ENCODE peak calls at places on chromosomes 3 and 15, in four cellular contexts. Q is WTC11, N is SK-N-SH, P is HepG2. M is an unnamed sample.

GRCh38 chr15:53918180-53919079 is 59.8 kb upstream of the UNC13C start:
- DNase-seq in N (no peak), Q (no peak), P (peak), M (no peak)

GRCh38 chr3:175349181-175349580 is 490.0 kb downstream of the NAALADL2 start:
- DNase-seq in Q (no peak), P (no peak), N (no peak), M (no peak)

GRCh38 chr15:80175436-80175835 is 22.6 kb downstream of the FAH start:
- DNase-seq in P (no peak), N (no peak), Q (no peak), M (no peak)

GRCh38 chr3:70386043-70386442 is 73.6 kb upstream of the MDFIC2 start:
- DNase-seq in N (no peak), Q (no peak), P (no peak), M (no peak)

GRCh38 chr3:183554377-183554776 is 1.1 kb downstream of the KLHL6 start:
- DNase-seq in Q (no peak), N (no peak), P (no peak), M (no peak)

GRCh38 chr15:99310745-99311144 is 59.5 kb downstream of the LRRC28 start:
- DNase-seq in P (no peak), Q (no peak), N (no peak), M (no peak)

GRCh38 chr15:101310508-101310907 is 15.5 kb upstream of the SNRPA1 start:
- DNase-seq in Q (no peak), P (no peak), N (no peak), M (no peak)

GRCh38 chr3:179921500-179921899 is 115.2 kb downstream of the PEX5L start:
- DNase-seq in N (no peak), P (no peak), Q (no peak), M (no peak)

GRCh38 chr15:58010983-58011382 is 54.5 kb downstream of the ALDH1A2 start:
- DNase-seq in N (no peak), Q (no peak), P (no peak), M (no peak)

GRCh38 chr3:124347418-124347817 is 355.5 kb upstream of the ROPN1 start:
- DNase-seq in Q (no peak), P (no peak), N (peak), M (no peak)

GRCh38 chr15:73944161-73945099 is 18.2 kb downstream of the LOXL1 start:
- DNase-seq in Q (no peak), P (no peak), N (peak), M (no peak)

GRCh38 chr3:157089455-157090221 is 70.3 kb downstream of the CCNL1 start:
- DNase-seq in Q (no peak), P (no peak), N (no peak), M (peak)

GRCh38 chr3:126961191-126961790 is 21.6 kb upstream of the PLXNA1 start:
- DNase-seq in N (no peak), P (no peak), Q (no peak), M (peak)

GRCh38 chr3:186935133-186935532 is 4.8 kb downstream of the ST6GAL1 start:
- DNase-seq in N (no peak), P (no peak), Q (no peak), M (no peak)

GRCh38 chr15:22877122-22877521 is 38.7 kb downstream of the NIPA2 start:
- DNase-seq in Q (no peak), P (no peak), N (no peak), M (no peak)

GRCh38 chr3:128481438-128481942 is 11.5 kb downstream of the GATA2 start:
- DNase-seq in P (no peak), Q (no peak), N (peak), M (no peak)

GRCh38 chr15:72994778-72995177 is 57.5 kb upstream of the NEO1 start:
- DNase-seq in Q (no peak), N (no peak), P (no peak), M (no peak)

GRCh38 chr3:7518471-7518870 is 657.6 kb downstream of the GRM7 start:
- DNase-seq in Q (no peak), P (no peak), N (peak), M (no peak)

GRCh38 chr3:42719002-42719401 is 16.4 kb upstream of the HHATL start:
- DNase-seq in P (no peak), N (no peak), Q (no peak), M (no peak)

GRCh38 chr3:111080357-111080937 is 8.8 kb downstream of the NECTIN3 start:
- DNase-seq in P (peak), N (peak), Q (no peak), M (no peak)

GRCh38 chr3:174675426-174675825 is 183.7 kb upstream of the NAALADL2 start:
- DNase-seq in N (no peak), Q (no peak), P (no peak), M (no peak)

GRCh38 chr3:157559401-157559800 is 56.2 kb upstream of the VEPH1 start:
- DNase-seq in P (no peak), N (no peak), Q (no peak), M (no peak)

GRCh38 chr3:135191690-135192089 is 396.6 kb downstream of the EPHB1 start:
- DNase-seq in N (no peak), Q (peak), P (no peak), M (no peak)

GRCh38 chr15:40878785-40879184 is 4.8 kb upstream of the RHOV start:
- DNase-seq in P (no peak), N (no peak), Q (no peak), M (peak)

GRCh38 chr3:22893631-22894377 is 309.3 kb upstream of the UBE2E2 start:
- DNase-seq in N (no peak), P (no peak), Q (no peak), M (no peak)

GRCh38 chr3:155870945-155871745 is 695 bp downstream of the GMPS start:
- DNase-seq in P (no peak), N (peak), Q (peak), M (peak)

GRCh38 chr15:60918234-60918964 is 310.7 kb downstream of the RORA start:
- DNase-seq in Q (no peak), P (no peak), N (no peak), M (no peak)

GRCh38 chr3:99315896-99316295 is 322.5 kb upstream of the COL8A1 start:
- DNase-seq in Q (no peak), P (no peak), N (no peak), M (no peak)

GRCh38 chr3:152849996-152850578 is 15.2 kb downstream of the P2RY1 start:
- DNase-seq in Q (no peak), N (no peak), P (no peak), M (peak)

GRCh38 chr3:132006605-132007204 is 28.1 kb downstream of the CPNE4 start:
- DNase-seq in Q (peak), N (no peak), P (peak), M (peak)

GRCh38 chr3:15439476-15439875 is 12.1 kb downstream of the EAF1 start:
- DNase-seq in N (no peak), P (no peak), Q (no peak), M (no peak)
- TF ChIP-seq FOXJ3 in N (no peak), P (no peak), Q (no peak), M (no peak)

GRCh38 chr3:20141841-20142240 is 44.2 kb downstream of the SGO1 start:
- DNase-seq in N (peak), Q (peak), P (no peak), M (no peak)
- TF ChIP-seq FOXJ3 in N (no peak), Q (no peak), P (no peak), M (no peak)

GRCh38 chr15:88730751-88731150 is 72.5 kb upstream of the ACAN start:
- DNase-seq in Q (no peak), P (no peak), N (no peak), M (no peak)

GRCh38 chr15:88729581-88729980 is 73.7 kb upstream of the ACAN start:
- DNase-seq in P (no peak), Q (no peak), N (no peak), M (no peak)

GRCh38 chr15:88719654-88720053 is 80.8 kb downstream of the ISG20 start:
- DNase-seq in Q (no peak), P (no peak), N (no peak), M (peak)

GRCh38 chr15:88727439-88727838 is 75.8 kb upstream of the ACAN start:
- DNase-seq in P (no peak), Q (no peak), N (no peak), M (no peak)

DNA sequence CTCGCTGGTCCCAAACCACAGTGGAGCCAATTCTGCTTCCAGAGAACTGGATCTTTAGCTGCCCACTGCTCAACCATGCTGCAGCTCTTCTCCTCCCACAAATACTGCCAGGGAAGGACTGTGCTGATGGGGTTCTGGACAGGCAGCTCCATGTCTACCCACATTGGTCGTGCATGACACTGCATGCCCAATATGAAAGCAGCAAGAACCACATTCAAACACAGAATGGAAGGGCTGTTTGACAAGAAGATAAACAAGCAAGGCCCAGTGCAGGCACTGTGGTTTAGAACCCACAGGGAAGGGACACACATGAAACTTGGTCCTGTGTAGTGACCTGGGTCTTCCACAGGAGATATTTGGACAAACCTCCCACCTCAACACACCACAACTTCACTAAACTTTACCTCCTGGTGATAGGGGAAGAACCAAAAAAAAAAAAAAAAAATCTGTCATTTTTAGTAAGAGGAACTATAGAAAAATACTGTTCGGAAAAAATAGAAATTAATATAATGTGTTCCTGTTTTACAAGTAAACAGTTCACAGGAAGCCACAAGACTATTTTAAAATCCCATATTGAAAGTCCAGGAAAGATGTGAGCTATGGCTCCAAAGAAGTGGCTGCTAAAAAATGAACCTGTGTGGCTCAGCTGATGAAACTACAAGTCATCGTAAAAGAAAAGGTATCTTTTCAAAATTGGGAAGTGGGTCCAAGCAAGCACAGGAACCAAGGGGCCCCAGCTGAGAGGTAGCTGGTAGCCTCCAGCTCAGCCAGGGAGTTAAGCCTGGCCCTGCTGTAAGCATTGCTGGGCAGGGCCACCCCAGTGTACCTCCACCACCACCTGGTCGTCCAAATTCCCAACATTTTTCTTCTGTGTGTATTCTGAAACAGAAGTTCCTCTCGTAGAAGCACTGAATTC is 77.7 kb upstream of the ACAN start:
- DNase-seq in P (no peak), N (no peak), Q (no peak), M (no peak)
- TF ChIP-seq FOXJ3 in P (no peak), N (no peak), Q (no peak), M (no peak)

GRCh38 chr15:47326934-47327333 is 390.4 kb upstream of the SEMA6D start:
- DNase-seq in N (no peak), P (no peak), Q (no peak), M (no peak)

GRCh38 chr15:47334805-47335204 is 382.5 kb upstream of the SEMA6D start:
- DNase-seq in N (no peak), P (no peak), Q (no peak), M (no peak)

GRCh38 chr15:47332481-47332880 is 384.8 kb upstream of the SEMA6D start:
- DNase-seq in N (no peak), P (no peak), Q (no peak), M (no peak)

GRCh38 chr15:47333758-47334157 is 383.5 kb upstream of the SEMA6D start:
- DNase-seq in P (no peak), Q (no peak), N (no peak), M (no peak)

DNA sequence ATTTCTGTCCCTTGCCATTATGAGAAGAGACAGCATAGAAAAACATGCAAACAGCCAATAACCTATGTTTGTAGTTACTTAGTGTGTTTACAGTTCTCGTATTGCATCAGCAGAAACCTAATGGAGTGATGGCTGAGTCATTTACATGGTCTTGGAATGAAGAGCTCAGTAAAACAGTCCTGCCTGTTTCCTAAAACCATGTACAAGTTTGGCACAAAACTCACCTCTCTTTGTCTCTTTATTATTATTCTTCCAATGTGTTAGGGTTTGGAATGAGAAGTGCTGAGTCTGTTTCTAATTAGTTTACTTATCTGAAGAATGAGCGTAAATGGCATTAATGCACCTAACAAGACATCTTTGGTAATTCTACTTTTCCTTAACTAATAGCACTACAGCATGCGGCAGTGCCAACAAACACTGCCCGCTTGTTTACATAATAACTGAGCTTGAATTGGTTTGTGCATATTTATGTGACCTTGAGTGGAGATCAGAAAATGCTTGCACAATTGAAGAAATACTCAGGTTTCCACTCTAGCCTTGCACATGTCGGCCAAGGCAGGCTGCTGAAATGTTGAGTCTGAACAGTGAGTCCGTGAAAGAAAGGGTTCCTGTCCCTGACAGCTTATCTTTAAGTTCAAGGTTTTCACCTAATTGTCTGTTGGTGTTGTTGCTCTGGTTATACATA is 385.4 kb upstream of the SEMA6D start:
- DNase-seq in P (no peak), Q (no peak), N (no peak), M (no peak)
- TF ChIP-seq FOXJ3 in P (no peak), Q (no peak), N (no peak), M (no peak)

GRCh38 chr15:76204558-76204845 is 106.8 kb downstream of the ETFA start:
- DNase-seq in Q (no peak), N (no peak), P (no peak), M (no peak)

GRCh38 chr15:76208786-76209424 is 102.4 kb downstream of the ETFA start:
- DNase-seq in P (no peak), N (no peak), Q (no peak), M (no peak)

GRCh38 chr15:76204916-76205460 is 106.3 kb downstream of the ETFA start:
- DNase-seq in Q (no peak), P (no peak), N (no peak), M (no peak)

GRCh38 chr15:76208084-76208785 is 103.0 kb downstream of the ETFA start:
- DNase-seq in Q (no peak), N (peak), P (no peak), M (no peak)

GRCh38 chr15:76206325-76206976 is 104.8 kb downstream of the ETFA start:
- DNase-seq in N (peak), Q (no peak), P (no peak), M (no peak)
- TF ChIP-seq FOXJ3 in N (peak), Q (no peak), P (no peak), M (no peak)

M was measured in K562.